ENCODE peak calls at places on chromosomes 6 and 20, in four cellular contexts. T is HL-60, K is K562, J is vagina. L is an unnamed sample.
A peak's percentile ranks its signal among the peaks of the same experiment; 100 is the strongest.

GRCh38 chr20:59708326-59708725 is 104.0 kb downstream of the PHACTR3 start:
- DNase-seq in T (no peak), K (no peak), J (no peak), L (no peak)

GRCh38 chr20:57996936-57997629 is 231.4 kb downstream of the ANKRD60 start:
- DNase-seq in T (no peak), K (no peak), J (no peak), L (no peak)

GRCh38 chr20:10466325-10466724 is 31.2 kb downstream of the SLX4IP start:
- DNase-seq in T (no peak), K (no peak), J (no peak), L (no peak)

GRCh38 chr6:14706378-14706929 is 539.4 kb upstream of the JARID2 start:
- DNase-seq in T (no peak), K (peak; percentile 85), J (peak; percentile 92), L (no peak)

GRCh38 chr6:135270676-135271536 is 89.8 kb downstream of the MYB start:
- DNase-seq in T (no peak), K (no peak), J (no peak), L (no peak)

GRCh38 chr6:47083586-47084047 is 41.5 kb upstream of the ADGRF1 start:
- DNase-seq in T (no peak), K (no peak), J (peak; percentile 93), L (peak; percentile 91)

GRCh38 chr6:85464722-85465150 is 14.9 kb downstream of the NT5E start:
- DNase-seq in T (no peak), K (no peak), J (no peak), L (no peak)

GRCh38 chr20:1417273-1417672 is 24.4 kb upstream of the FKBP1A start:
- DNase-seq in T (no peak), K (no peak), J (no peak), L (no peak)

GRCh38 chr6:163417595-163417994 is 3.1 kb downstream of the QKI start:
- DNase-seq in T (no peak), K (no peak), J (no peak), L (no peak)

GRCh38 chr6:104326173-104327001 is 533.3 kb downstream of the HACE1 start:
- DNase-seq in T (no peak), K (no peak), J (no peak), L (peak; percentile 69)

GRCh38 chr20:36342316-36342715 is 36.2 kb downstream of the DLGAP4 start:
- DNase-seq in T (no peak), K (no peak), J (no peak), L (no peak)

GRCh38 chr6:147852772-147853171 is 344.3 kb downstream of the SAMD5 start:
- DNase-seq in T (no peak), K (no peak), J (no peak), L (no peak)

GRCh38 chr6:14848019-14848418 is 397.9 kb upstream of the JARID2 start:
- DNase-seq in T (no peak), K (no peak), J (no peak), L (no peak)

GRCh38 chr6:11744753-11745152 is 33.9 kb downstream of the ADTRP start:
- DNase-seq in T (no peak), K (no peak), J (no peak), L (peak; percentile 91)

GRCh38 chr6:100724696-100725095 is 156.4 kb downstream of the ASCC3 start:
- DNase-seq in T (no peak), K (no peak), J (no peak), L (no peak)

GRCh38 chr20:4225778-4226177 is 210.4 kb upstream of the RNF24 start:
- DNase-seq in T (no peak), K (no peak), J (no peak), L (no peak)

GRCh38 chr6:25606151-25606550 is 45.9 kb upstream of the SCGN start:
- DNase-seq in T (no peak), K (no peak), J (no peak), L (no peak)

GRCh38 chr20:50701055-50701963 is 10.0 kb upstream of the RIPOR3 start:
- DNase-seq in T (no peak), K (no peak), J (no peak), L (no peak)

GRCh38 chr6:140225587-140226438 is 851.4 kb upstream of the CITED2 start:
- DNase-seq in T (no peak), K (no peak), J (no peak), L (no peak)

GRCh38 chr20:24685736-24686135 is 216.3 kb downstream of the SYNDIG1 start:
- DNase-seq in T (no peak), K (no peak), J (no peak), L (peak; percentile 29)

GRCh38 chr6:145534986-145535385 is 200.3 kb downstream of the EPM2A start:
- DNase-seq in T (no peak), K (no peak), J (no peak), L (no peak)

GRCh38 chr20:58646703-58647102 is 4.4 kb upstream of the STX16 start:
- DNase-seq in T (no peak), K (no peak), J (peak; percentile 72), L (no peak)

GRCh38 chr6:11329841-11330765 is 97.6 kb upstream of the NEDD9 start:
- DNase-seq in T (peak; percentile 75), K (no peak), J (no peak), L (no peak)

GRCh38 chr20:52017669-52018317 is 173.8 kb downstream of the ZFP64 start:
- DNase-seq in T (no peak), K (no peak), J (no peak), L (no peak)

GRCh38 chr20:37506166-37506725 is 14.8 kb upstream of the NNAT start:
- DNase-seq in T (no peak), K (no peak), J (no peak), L (no peak)

GRCh38 chr6:6975395-6976111 is 132.2 kb upstream of the RREB1 start:
- DNase-seq in T (peak; percentile 13), K (no peak), J (no peak), L (no peak)

GRCh38 chr6:152378154-152378553 is 259.0 kb downstream of the SYNE1 start:
- DNase-seq in T (no peak), K (no peak), J (no peak), L (no peak)

GRCh38 chr20:40493551-40493950 is 195.5 kb downstream of the MAFB start:
- DNase-seq in T (no peak), K (no peak), J (no peak), L (no peak)

GRCh38 chr6:124368131-124368530 is 564.5 kb downstream of the NKAIN2 start:
- DNase-seq in T (no peak), K (no peak), J (no peak), L (no peak)

GRCh38 chr20:4546786-4547185 is 174.9 kb upstream of the PRND start:
- DNase-seq in T (no peak), K (no peak), J (no peak), L (no peak)

GRCh38 chr20:57713951-57714350 is 4.1 kb upstream of the PMEPA1 start:
- DNase-seq in T (no peak), K (no peak), J (no peak), L (no peak)

GRCh38 chr6:149060300-149060984 is 257.1 kb upstream of the TAB2 start:
- DNase-seq in T (no peak), K (no peak), J (no peak), L (no peak)

GRCh38 chr6:16759181-16759645 is 2.0 kb downstream of the ATXN1 start:
- DNase-seq in T (peak; percentile 22), K (no peak), J (no peak), L (no peak)

GRCh38 chr20:58810116-58810878 is 40.4 kb downstream of the GNAS-AS1 start:
- DNase-seq in T (no peak), K (no peak), J (no peak), L (no peak)

DNA sequence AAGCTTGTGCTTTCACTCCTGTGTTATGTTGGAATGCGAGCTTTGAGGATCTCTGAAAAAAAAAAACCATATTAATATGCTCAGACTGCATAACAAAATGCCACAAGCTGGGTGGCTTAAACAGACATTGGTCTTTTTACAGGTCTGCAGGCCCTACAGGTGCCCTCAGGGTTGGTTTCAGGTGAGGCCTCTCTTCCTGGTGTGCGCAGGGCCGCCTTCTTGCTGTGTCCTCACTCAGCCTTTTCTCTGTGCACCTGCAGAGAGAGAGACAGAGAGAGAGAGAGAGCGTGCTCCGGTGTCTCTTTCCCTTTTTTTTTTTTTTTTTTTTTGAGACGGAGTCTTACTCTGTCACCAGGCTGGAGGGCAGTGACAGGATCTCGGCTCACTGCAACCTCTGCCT is 114.1 kb upstream of the SNX9 start:
- DNase-seq in T (no peak), K (no peak), J (no peak), L (peak; percentile 15)
- TF ChIP-seq POLR2AphosphoS5 in T (no peak), K (no peak), J (no peak), L (no peak)

DNA sequence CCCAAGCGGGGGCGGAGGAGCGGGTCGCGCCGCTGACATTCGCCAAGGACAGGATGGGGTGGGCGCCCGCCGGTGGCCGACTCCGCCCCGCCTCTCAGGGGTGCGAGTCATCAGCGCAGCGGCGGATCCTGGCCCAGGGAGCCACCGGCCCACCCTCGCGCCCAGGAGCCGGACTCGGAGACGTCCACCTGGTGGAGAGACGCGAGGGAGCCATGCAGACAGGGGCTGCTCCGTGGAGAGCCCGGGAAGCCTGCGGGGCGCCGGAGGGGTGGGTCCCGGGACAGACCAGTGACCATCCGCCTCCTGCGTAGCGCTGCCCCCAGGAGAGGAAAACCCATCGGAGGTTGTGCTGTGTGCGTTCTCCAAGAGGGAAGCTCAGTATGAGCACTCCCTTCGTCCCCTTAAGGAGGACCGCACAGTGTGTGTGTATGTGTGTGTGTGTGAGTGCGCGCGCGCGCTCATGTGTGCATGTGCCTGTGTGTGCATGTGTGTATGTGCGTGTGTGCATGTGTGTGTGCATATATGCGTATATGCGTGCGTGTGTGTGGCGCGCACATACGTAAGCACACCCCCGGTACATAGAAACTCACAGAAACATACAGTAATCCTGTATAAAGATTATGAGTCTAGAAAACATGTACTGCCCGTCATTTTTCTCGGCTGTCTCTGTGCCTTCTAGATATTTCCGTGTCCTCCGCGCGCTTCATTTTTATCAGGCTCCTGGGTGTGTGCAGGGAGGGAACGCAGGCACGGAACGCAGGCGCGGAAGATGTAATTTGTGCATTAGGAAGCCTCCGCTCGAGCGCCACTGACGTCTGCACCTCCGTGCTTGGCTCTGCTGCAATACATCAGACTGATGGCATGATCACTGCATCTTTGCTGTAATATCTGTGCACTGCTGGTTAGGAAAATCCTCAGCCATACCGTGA is 158.9 kb downstream of the TBXT start:
- DNase-seq in T (no peak), K (no peak), J (peak; percentile 86), L (no peak)
- TF ChIP-seq POLR2AphosphoS5 in T (no peak), K (no peak), J (no peak), L (no peak)

GRCh38 chr20:17849901-17850673 is 118.5 kb downstream of the SNX5 start:
- DNase-seq in T (no peak), K (no peak), J (peak; percentile 96), L (peak; percentile 89)
- TF ChIP-seq POLR2AphosphoS5 in T (no peak), K (no peak), J (peak; percentile 77), L (peak; percentile 63)

DNA sequence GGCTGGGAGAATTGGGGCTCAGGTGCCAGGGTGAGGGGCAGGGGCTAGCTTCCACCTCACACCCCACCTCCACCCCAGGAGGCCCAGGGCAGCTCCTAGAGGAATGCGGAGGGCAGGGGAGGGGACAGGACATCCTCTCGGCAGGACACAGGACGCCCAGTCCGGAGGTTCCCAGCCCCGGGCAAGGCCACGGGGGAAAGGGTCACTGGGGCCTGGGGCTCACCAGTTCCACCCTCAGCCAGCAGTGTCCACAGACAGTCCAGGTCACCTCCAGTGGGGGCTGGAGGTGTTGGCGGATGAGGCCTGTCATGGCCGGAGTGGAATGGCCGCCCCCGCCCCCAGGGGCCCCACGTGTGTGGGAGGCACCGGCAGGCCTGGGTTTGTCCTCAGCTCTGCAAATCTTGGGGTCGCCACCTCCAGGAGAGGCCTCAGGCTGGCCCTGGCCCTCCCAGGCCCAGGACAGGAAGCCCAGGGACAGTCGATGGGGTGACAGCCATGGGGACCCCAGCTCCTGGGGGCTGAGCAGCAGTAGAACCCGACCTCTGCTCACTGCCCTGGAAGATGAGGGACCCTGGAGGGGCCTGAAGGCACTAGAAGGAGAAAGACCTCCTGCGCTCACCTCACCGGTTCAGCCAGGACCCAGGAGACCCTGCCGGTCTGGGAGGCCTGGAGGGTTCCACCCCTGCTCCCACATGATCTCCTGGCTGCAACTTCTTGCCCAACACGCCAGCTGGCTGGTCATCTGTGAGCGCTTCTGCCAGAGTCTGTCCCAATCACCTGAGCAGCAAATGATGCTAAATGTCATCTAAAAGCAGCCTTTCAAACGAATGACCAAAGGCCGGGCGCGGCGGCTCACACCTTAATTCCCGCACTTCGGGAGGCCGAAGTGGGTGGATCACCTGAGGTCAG is 13.0 kb upstream of the ABHD16B start:
- DNase-seq in T (no peak), K (peak; percentile 70), J (no peak), L (no peak)
- TF ChIP-seq POLR2AphosphoS5 in T (no peak), K (no peak), J (no peak), L (no peak)

L was measured in suprapubic skin.